ENCODE peak calls at places on chromosomes 3 and 15, in six cellular contexts. M is GOT3, N is NCI-H510A treated with DMSO at 0.1 percent for 48 hours, C is cardiac fibroblast, Q is left ventricle myocardium inferior, R is sigmoid colon. L is an unnamed sample.

GRCh38 chr15:29822100-29822684 is at the start of gene TJP1:
- DNase-seq in M (peak; percentile 54), N (peak; percentile 52), C (peak; percentile 68), Q (peak; percentile 82), R (peak; percentile 85), L (no peak)

GRCh38 chr3:52286777-52287110 is 884 bp upstream of the GLYCTK start:
- DNase-seq in M (no peak), N (no peak), C (peak; percentile 63), Q (no peak), R (peak; percentile 67), L (no peak)

GRCh38 chr3:147419062-147419701 is 10.0 kb downstream of the ZIC1 start:
- DNase-seq in M (no peak), N (peak; percentile 42), C (no peak), Q (no peak), R (no peak), L (no peak)

GRCh38 chr3:196585044-196585757 is 16.7 kb downstream of the FBXO45 start:
- DNase-seq in M (no peak), N (no peak), C (peak; percentile 31), Q (no peak), R (no peak), L (no peak)

GRCh38 chr3:184262166-184262926 is 993 bp upstream of the CAMK2N2 start:
- DNase-seq in M (no peak), N (peak; percentile 81), C (no peak), Q (no peak), R (no peak), L (no peak)

GRCh38 chr3:23183731-23184130 is 19.4 kb upstream of the UBE2E2 start:
- DNase-seq in M (no peak), N (no peak), C (peak; percentile 75), Q (no peak), R (no peak), L (no peak)

GRCh38 chr3:58707390-58707930 is 40.9 kb upstream of the FAM3D start:
- DNase-seq in M (no peak), N (no peak), C (no peak), Q (no peak), R (no peak), L (no peak)

GRCh38 chr3:65534825-65535224 is 503.9 kb downstream of the MAGI1 start:
- DNase-seq in M (no peak), N (no peak), C (no peak), Q (no peak), R (no peak), L (no peak)

GRCh38 chr15:45454825-45455224 is 67.7 kb downstream of the SLC30A4 start:
- DNase-seq in M (peak; percentile 38), N (no peak), C (peak; percentile 96), Q (peak; percentile 49), R (peak; percentile 80), L (no peak)

GRCh38 chr3:102235679-102236078 is 199.1 kb upstream of the ZPLD1 start:
- DNase-seq in M (no peak), N (no peak), C (peak; percentile 23), Q (no peak), R (no peak), L (no peak)

GRCh38 chr3:128854382-128854939 is 25.0 kb upstream of the ACAD9 start:
- DNase-seq in M (no peak), N (no peak), C (no peak), Q (no peak), R (no peak), L (no peak)

GRCh38 chr3:46082849-46083248 is 55.6 kb upstream of the XCR1 start:
- DNase-seq in M (no peak), N (no peak), C (no peak), Q (no peak), R (no peak), L (peak; percentile 34)

GRCh38 chr3:71478568-71478967 is 105.0 kb downstream of the FOXP1 start:
- DNase-seq in M (no peak), N (no peak), C (peak; percentile 29), Q (no peak), R (no peak), L (no peak)

GRCh38 chr3:180329187-180329586 is 272.8 kb upstream of the TTC14 start:
- DNase-seq in M (no peak), N (no peak), C (no peak), Q (no peak), R (no peak), L (no peak)

GRCh38 chr15:66647358-66647757 is 54.7 kb upstream of the SMAD6 start:
- DNase-seq in M (no peak), N (no peak), C (no peak), Q (peak; percentile 63), R (no peak), L (no peak)

GRCh38 chr3:189049458-189050231 is 122.1 kb upstream of the TPRG1 start:
- DNase-seq in M (no peak), N (no peak), C (peak; percentile 3), Q (no peak), R (no peak), L (no peak)

GRCh38 chr3:168620854-168621253 is 525.1 kb upstream of the GOLIM4 start:
- DNase-seq in M (no peak), N (peak; percentile 25), C (peak; percentile 5), Q (no peak), R (no peak), L (no peak)

GRCh38 chr3:33231755-33232465 is 13.3 kb upstream of the SUSD5 start:
- DNase-seq in M (no peak), N (no peak), C (no peak), Q (no peak), R (no peak), L (no peak)

GRCh38 chr3:190205739-190206138 is 85.0 kb upstream of the P3H2 start:
- DNase-seq in M (no peak), N (no peak), C (peak; percentile 89), Q (no peak), R (no peak), L (no peak)

GRCh38 chr3:134697830-134698699 is 47.2 kb upstream of the KY start:
- DNase-seq in M (no peak), N (no peak), C (no peak), Q (no peak), R (no peak), L (no peak)

GRCh38 chr15:82952156-82953081 is at the start of gene HOMER2:
- DNase-seq in M (no peak), N (peak; percentile 10), C (no peak), Q (peak; percentile 37), R (no peak), L (no peak)

GRCh38 chr15:38028869-38029268 is 94.4 kb downstream of the TMCO5A start:
- DNase-seq in M (no peak), N (no peak), C (peak; percentile 62), Q (no peak), R (no peak), L (no peak)

GRCh38 chr3:124256156-124256555 is 264.2 kb upstream of the ROPN1 start:
- DNase-seq in M (no peak), N (peak; percentile 17), C (no peak), Q (no peak), R (no peak), L (no peak)

GRCh38 chr3:53846134-53846850 is at the start of the genes CHDH and IL17RB:
- DNase-seq in M (no peak), N (peak; percentile 59), C (no peak), Q (peak; percentile 58), R (no peak), L (no peak)

GRCh38 chr15:61623746-61624145 is 394.6 kb upstream of the RORA start:
- DNase-seq in M (no peak), N (no peak), C (no peak), Q (no peak), R (no peak), L (no peak)

GRCh38 chr3:183824761-183825379 is 507 bp downstream of the MAP6D1 start:
- DNase-seq in M (no peak), N (no peak), C (no peak), Q (no peak), R (no peak), L (no peak)

GRCh38 chr15:98896002-98896721 is 111.4 kb downstream of the PGPEP1L start:
- DNase-seq in M (no peak), N (no peak), C (peak; percentile 84), Q (no peak), R (no peak), L (no peak)

GRCh38 chr3:52194541-52195296 is 3.2 kb upstream of the ALAS1 start:
- DNase-seq in M (no peak), N (no peak), C (no peak), Q (peak; percentile 73), R (peak; percentile 96), L (no peak)

GRCh38 chr3:44173263-44173662 is 68.4 kb upstream of the TOPAZ1 start:
- DNase-seq in M (no peak), N (no peak), C (no peak), Q (no peak), R (no peak), L (no peak)

GRCh38 chr3:66153961-66154923 is 66.6 kb upstream of the SLC25A26 start:
- DNase-seq in M (no peak), N (no peak), C (peak; percentile 27), Q (peak; percentile 19), R (no peak), L (no peak)

GRCh38 chr15:77186518-77187095 is 115.7 kb upstream of the TSPAN3 start:
- DNase-seq in M (no peak), N (no peak), C (peak; percentile 61), Q (no peak), R (no peak), L (no peak)

GRCh38 chr3:191557322-191557721 is 96.4 kb downstream of the PYDC2 start:
- DNase-seq in M (no peak), N (no peak), C (no peak), Q (no peak), R (no peak), L (no peak)

GRCh38 chr3:35184775-35185174 is 454.6 kb upstream of the ARPP21 start:
- DNase-seq in M (no peak), N (no peak), C (peak; percentile 80), Q (no peak), R (no peak), L (no peak)

GRCh38 chr3:122563717-122564025 is 429 bp downstream of the PARP9 start:
- DNase-seq in M (no peak), N (peak; percentile 8), C (peak; percentile 31), Q (no peak), R (no peak), L (no peak)

GRCh38 chr15:31974855-31975421 is 55.4 kb upstream of the CHRNA7 start:
- DNase-seq in M (no peak), N (peak; percentile 46), C (peak; percentile 39), Q (no peak), R (no peak), L (no peak)

GRCh38 chr3:191768421-191768820 is 307.5 kb downstream of the PYDC2 start:
- DNase-seq in M (no peak), N (no peak), C (no peak), Q (no peak), R (no peak), L (no peak)

GRCh38 chr3:51682079-51682478 is 11.0 kb downstream of the TEX264 start:
- DNase-seq in M (no peak), N (peak; percentile 67), C (peak; percentile 91), Q (peak; percentile 44), R (peak; percentile 83), L (no peak)

GRCh38 chr3:127565711-127566110 is 24.8 kb downstream of the TPRA1 start:
- DNase-seq in M (no peak), N (no peak), C (no peak), Q (no peak), R (no peak), L (no peak)

L was measured in vagina.